ENCODE peak calls at places on chromosomes 16 and 17, in nine cellular contexts. One of them, this sample, is unnamed.

GRCh38 chr17:4934173-4934979 is 2.3 kb downstream of the GP1BA start:
- DNase-seq in C1 segment of cervical spinal cord: peak; percentile 28
- DNase-seq in GOT3: no peak
- DNase-seq in GM20000: peak; percentile 67
- DNase-seq in omental fat pad: no peak
- DNase-seq in CD4-positive, alpha-beta T cell: no peak
- DNase-seq in AG09319: no peak
- DNase-seq in RCC 7860: peak; percentile 83
- DNase-seq in NCI-H187: no peak
- DNase-seq in this sample: peak; percentile 82

GRCh38 chr17:20114466-20114865 is 105.3 kb downstream of the SPECC1 start:
- DNase-seq in C1 segment of cervical spinal cord: no peak
- DNase-seq in GOT3: no peak
- DNase-seq in GM20000: no peak
- DNase-seq in omental fat pad: no peak
- DNase-seq in CD4-positive, alpha-beta T cell: no peak
- DNase-seq in AG09319: no peak
- DNase-seq in RCC 7860: no peak
- DNase-seq in NCI-H187: no peak
- DNase-seq in this sample: peak; percentile 54

GRCh38 chr17:31416503-31416923 is 25.0 kb downstream of the RAB11FIP4 start:
- DNase-seq in C1 segment of cervical spinal cord: peak; percentile 16
- DNase-seq in GOT3: no peak
- DNase-seq in GM20000: no peak
- DNase-seq in omental fat pad: no peak
- DNase-seq in CD4-positive, alpha-beta T cell: no peak
- DNase-seq in AG09319: no peak
- DNase-seq in RCC 7860: no peak
- DNase-seq in NCI-H187: no peak
- DNase-seq in this sample: no peak

GRCh38 chr17:77959926-77960521 is 1.5 kb downstream of the TNRC6C start:
- DNase-seq in C1 segment of cervical spinal cord: peak; percentile 33
- DNase-seq in GOT3: no peak
- DNase-seq in GM20000: no peak
- DNase-seq in omental fat pad: no peak
- DNase-seq in CD4-positive, alpha-beta T cell: peak; percentile 44
- DNase-seq in AG09319: no peak
- DNase-seq in RCC 7860: no peak
- DNase-seq in NCI-H187: no peak
- DNase-seq in this sample: no peak

GRCh38 chr16:79980650-79981521 is 380.3 kb upstream of the MAF start:
- DNase-seq in C1 segment of cervical spinal cord: no peak
- DNase-seq in GOT3: no peak
- DNase-seq in GM20000: no peak
- DNase-seq in omental fat pad: no peak
- DNase-seq in CD4-positive, alpha-beta T cell: no peak
- DNase-seq in AG09319: no peak
- DNase-seq in RCC 7860: no peak
- DNase-seq in NCI-H187: no peak
- DNase-seq in this sample: peak; percentile 55

GRCh38 chr17:76943781-76944213 is 75.6 kb downstream of the MGAT5B start:
- DNase-seq in C1 segment of cervical spinal cord: peak; percentile 18
- DNase-seq in GOT3: no peak
- DNase-seq in GM20000: no peak
- DNase-seq in omental fat pad: no peak
- DNase-seq in CD4-positive, alpha-beta T cell: no peak
- DNase-seq in AG09319: no peak
- DNase-seq in RCC 7860: no peak
- DNase-seq in NCI-H187: no peak
- DNase-seq in this sample: no peak

GRCh38 chr16:11263737-11264136 is 5.4 kb downstream of the TNP2 start:
- DNase-seq in C1 segment of cervical spinal cord: no peak
- DNase-seq in GOT3: no peak
- DNase-seq in GM20000: no peak
- DNase-seq in omental fat pad: no peak
- DNase-seq in CD4-positive, alpha-beta T cell: no peak
- DNase-seq in AG09319: no peak
- DNase-seq in RCC 7860: no peak
- DNase-seq in NCI-H187: no peak
- DNase-seq in this sample: no peak

GRCh38 chr17:74410001-74410443 is 21.9 kb upstream of the GPRC5C start:
- DNase-seq in C1 segment of cervical spinal cord: no peak
- DNase-seq in GOT3: no peak
- DNase-seq in GM20000: no peak
- DNase-seq in omental fat pad: no peak
- DNase-seq in CD4-positive, alpha-beta T cell: no peak
- DNase-seq in AG09319: no peak
- DNase-seq in RCC 7860: no peak
- DNase-seq in NCI-H187: no peak
- DNase-seq in this sample: no peak

GRCh38 chr16:76970087-76970744 is 220.8 kb upstream of the MON1B start:
- DNase-seq in C1 segment of cervical spinal cord: no peak
- DNase-seq in GOT3: no peak
- DNase-seq in GM20000: no peak
- DNase-seq in omental fat pad: no peak
- DNase-seq in CD4-positive, alpha-beta T cell: no peak
- DNase-seq in AG09319: no peak
- DNase-seq in RCC 7860: peak; percentile 56
- DNase-seq in NCI-H187: no peak
- DNase-seq in this sample: peak; percentile 58